ENCODE peak calls at places on chromosomes 12 and 14, in eight cellular contexts. C is tibial nerve, Z is IMR-90, K is body of pancreas, G is testis, J is endothelial cell of umbilical vein, Y is spleen, L is heart left ventricle. W is an unnamed sample. For H3K9me3, the result is how much of the 10 kb centered on the place peaks cover.

GRCh38 chr12:49577589-49578315 is 9.8 kb upstream of the MCRS1 start:
- DNase-seq in Z (no peak), Y (no peak), L (no peak), J (no peak), C (no peak), G (no peak), K (no peak), W (no peak)

GRCh38 chr12:2009623-2010022 is 5.4 kb upstream of the DCP1B start:
- DNase-seq in G (no peak), C (no peak), Y (no peak), J (no peak), K (no peak), Z (no peak), L (no peak), W (no peak)

GRCh38 chr14:69001375-69001774 is 22.3 kb upstream of the ACTN1 start:
- DNase-seq in C (no peak), J (no peak), K (no peak), Z (no peak), G (no peak), L (no peak), Y (no peak), W (no peak)

GRCh38 chr14:90487031-90487430 is 90.2 kb downstream of the CALM1 start:
- DNase-seq in G (no peak), Z (no peak), L (peak), K (peak), C (no peak), Y (peak), J (peak), W (no peak)

GRCh38 chr14:59657769-59658168 is 81.2 kb upstream of the CCDC175 start:
- DNase-seq in Z (no peak), G (no peak), C (no peak), J (no peak), K (no peak), L (no peak), Y (no peak), W (no peak)

GRCh38 chr14:61558271-61558670 is 137.0 kb upstream of the HIF1A start:
- DNase-seq in Z (no peak), K (no peak), L (no peak), Y (no peak), C (no peak), J (peak), G (no peak), W (no peak)

GRCh38 chr12:6434205-6435180 is 10.3 kb upstream of the CD27 start:
- DNase-seq in C (no peak), K (no peak), G (no peak), Y (no peak), Z (no peak), L (no peak), J (no peak), W (peak)

GRCh38 chr12:12441891-12442461 is 85.1 kb downstream of the BORCS5 start:
- DNase-seq in J (no peak), C (no peak), Z (peak), L (no peak), K (no peak), G (no peak), Y (no peak), W (no peak)

GRCh38 chr14:104223101-104223809 is 84.9 kb downstream of the KIF26A start:
- DNase-seq in L (peak), K (peak), Y (peak), Z (no peak), G (peak), J (peak), C (no peak), W (no peak)
- H3K9me3 ChIP-seq in L (under half), K (under half), Y (under half), Z (half or more), G (under half), J (under half), C (under half), W (under half)

DNA sequence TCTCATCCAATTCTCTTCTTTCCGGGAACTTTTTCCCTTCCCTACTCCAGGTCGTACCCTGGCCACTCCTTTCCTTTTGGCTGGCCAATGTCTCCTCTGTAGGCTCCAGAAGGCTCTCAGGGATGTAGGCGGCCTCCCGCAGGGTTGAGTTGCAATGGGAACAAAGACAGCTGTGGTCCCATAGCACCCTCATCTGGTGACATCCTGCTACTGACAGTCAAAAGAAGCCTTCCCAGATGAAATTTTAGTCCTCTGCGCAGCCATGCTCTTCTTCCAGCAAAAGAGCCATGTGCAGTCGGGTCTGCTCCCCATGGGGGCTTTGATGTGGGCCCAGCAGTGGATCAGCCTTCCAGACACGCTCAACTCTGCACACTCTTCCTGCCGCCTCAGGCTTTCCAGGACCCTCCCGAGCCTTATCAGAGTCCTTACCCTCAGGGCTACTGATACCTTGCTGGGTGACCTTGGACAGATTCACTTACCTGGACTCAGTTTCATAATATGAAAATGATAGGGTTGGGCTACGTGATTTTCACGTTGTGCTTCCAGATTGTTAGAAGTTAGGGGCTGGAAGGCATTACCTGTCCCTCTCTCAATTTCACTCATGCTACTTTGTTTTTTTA is 5.5 kb upstream of the CELA1 start:
- DNase-seq in L (no peak), K (peak), G (peak), C (peak), Z (peak), Y (no peak), J (peak), W (no peak)
- TF ChIP-seq POLR2A in L (no peak), K (no peak), G (no peak), C (no peak), Z (no peak), Y (no peak), J (peak), W (no peak)

GRCh38 chr12:34342048-34342447 is 319.8 kb downstream of the ALG10 start:
- DNase-seq in Y (no peak), K (no peak), L (no peak), C (no peak), J (no peak), G (no peak), Z (no peak), W (no peak)

GRCh38 chr12:34343345-34343744 is 321.0 kb downstream of the ALG10 start:
- DNase-seq in K (no peak), Y (no peak), G (no peak), Z (no peak), J (no peak), L (no peak), C (no peak), W (no peak)

GRCh38 chr12:34345801-34346200 is 323.5 kb downstream of the ALG10 start:
- DNase-seq in K (no peak), Y (no peak), C (no peak), G (no peak), L (no peak), Z (no peak), J (no peak), W (no peak)

GRCh38 chr12:34344851-34345522 is 322.7 kb downstream of the ALG10 start:
- DNase-seq in Y (no peak), J (no peak), C (no peak), Z (no peak), G (no peak), K (no peak), L (no peak), W (no peak)

GRCh38 chr12:34343766-34344165 is 321.5 kb downstream of the ALG10 start:
- DNase-seq in Z (no peak), J (no peak), C (no peak), G (no peak), Y (no peak), L (no peak), K (no peak), W (no peak)
- H3K9me3 ChIP-seq in Z (under half), J (under half), C (under half), G (under half), Y (half or more), L (under half), K (under half), W (under half)

DNA sequence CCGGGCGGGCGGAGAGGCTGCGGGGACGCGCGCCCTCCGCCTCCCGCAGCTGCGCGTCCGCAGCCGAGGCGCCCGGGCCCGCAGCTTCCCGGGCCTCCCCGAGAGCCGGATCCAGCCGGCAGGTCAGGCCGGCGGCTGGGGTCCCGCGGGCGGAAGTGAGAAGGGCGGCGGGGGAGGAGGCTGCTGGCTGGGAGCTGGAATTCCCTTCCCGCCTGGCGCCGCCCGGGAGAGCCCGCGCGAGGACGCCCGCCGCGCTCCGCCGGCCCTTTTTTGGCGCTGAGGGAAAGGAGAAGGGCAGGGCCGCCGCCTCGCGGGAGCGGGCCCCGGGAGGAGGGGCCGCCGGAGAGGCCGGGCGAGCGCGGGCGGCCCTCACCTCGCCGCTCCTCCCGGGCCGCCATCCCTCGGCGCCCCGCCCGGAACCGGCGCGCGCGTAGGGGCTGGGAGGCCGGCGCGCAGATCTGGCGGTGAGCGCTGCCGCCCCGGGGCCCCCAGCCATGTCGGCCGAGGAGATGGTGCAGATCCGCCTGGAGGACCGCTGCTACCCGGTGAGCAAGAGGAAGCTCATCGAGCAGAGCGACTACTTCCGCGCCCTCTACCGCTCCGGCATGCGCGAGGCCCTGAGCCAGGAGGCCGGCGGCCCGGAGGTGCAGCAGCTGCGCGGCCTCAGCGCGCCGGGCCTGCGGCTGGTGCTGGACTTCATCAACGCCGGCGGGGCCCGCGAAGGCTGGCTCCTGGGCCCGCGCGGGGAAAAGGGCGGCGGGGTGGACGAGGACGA is at the start of the genes KLHL42 and MANSC4:
- DNase-seq in K (peak), L (peak), G (peak), Y (peak), J (peak), Z (peak), C (peak), W (peak)
- TF ChIP-seq POLR2A in K (peak), L (no peak), G (no peak), Y (no peak), J (peak), Z (no peak), C (peak), W (peak)

GRCh38 chr12:34298971-34299801 is 276.9 kb downstream of the ALG10 start:
- DNase-seq in J (no peak), G (no peak), L (no peak), Y (peak), C (no peak), Z (no peak), K (no peak), W (no peak)

GRCh38 chr12:34298176-34298970 is 276.1 kb downstream of the ALG10 start:
- DNase-seq in G (no peak), L (no peak), J (no peak), C (no peak), K (no peak), Y (peak), Z (no peak), W (peak)

GRCh38 chr12:34301251-34302130 is 279.2 kb downstream of the ALG10 start:
- DNase-seq in Z (no peak), K (no peak), G (no peak), C (no peak), Y (peak), L (no peak), J (no peak), W (peak)

GRCh38 chr12:34300376-34301250 is 278.3 kb downstream of the ALG10 start:
- DNase-seq in L (no peak), C (no peak), G (no peak), Z (no peak), Y (peak), K (no peak), J (no peak), W (peak)

DNA sequence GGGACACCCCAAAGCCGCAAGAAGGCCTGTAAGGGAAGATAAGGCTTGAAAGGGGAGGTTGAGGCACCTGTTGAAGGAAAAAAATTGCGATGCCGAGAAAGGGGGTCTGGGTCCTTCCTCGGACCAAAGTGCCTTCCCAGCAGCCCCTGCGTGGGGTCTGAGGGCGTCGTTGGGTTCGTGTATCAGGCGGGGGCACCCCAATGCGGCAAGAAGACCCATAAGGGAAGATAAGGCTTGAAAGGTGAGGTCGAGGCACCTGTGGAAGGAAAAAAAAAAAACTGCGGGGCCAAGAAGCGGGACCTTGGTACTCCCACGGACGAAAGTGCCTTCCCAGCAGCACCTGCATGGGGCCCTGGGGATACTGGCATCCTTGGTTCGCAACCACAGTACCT is 277.5 kb downstream of the ALG10 start:
- DNase-seq in K (no peak), L (no peak), J (no peak), C (no peak), G (no peak), Z (no peak), Y (peak), W (peak)
- H3K9me3 ChIP-seq in K (under half), L (under half), J (under half), C (under half), G (under half), Z (half or more), Y (half or more), W (under half)

GRCh38 chr12:131799195-131799594 is 29.0 kb upstream of the MMP17 start:
- DNase-seq in C (no peak), L (no peak), K (no peak), G (no peak), Y (no peak), Z (no peak), J (no peak), W (no peak)

GRCh38 chr12:131800594-131801135 is 27.5 kb upstream of the MMP17 start:
- DNase-seq in Y (no peak), K (no peak), J (no peak), Z (no peak), G (no peak), L (no peak), C (no peak), W (no peak)

GRCh38 chr12:131801254-131801866 is 26.8 kb upstream of the MMP17 start:
- DNase-seq in J (no peak), K (no peak), Z (no peak), G (no peak), C (no peak), L (no peak), Y (no peak), W (no peak)

GRCh38 chr12:131797588-131797934 is 30.6 kb upstream of the MMP17 start:
- DNase-seq in Z (no peak), L (no peak), G (no peak), Y (no peak), C (no peak), K (no peak), J (no peak), W (no peak)

DNA sequence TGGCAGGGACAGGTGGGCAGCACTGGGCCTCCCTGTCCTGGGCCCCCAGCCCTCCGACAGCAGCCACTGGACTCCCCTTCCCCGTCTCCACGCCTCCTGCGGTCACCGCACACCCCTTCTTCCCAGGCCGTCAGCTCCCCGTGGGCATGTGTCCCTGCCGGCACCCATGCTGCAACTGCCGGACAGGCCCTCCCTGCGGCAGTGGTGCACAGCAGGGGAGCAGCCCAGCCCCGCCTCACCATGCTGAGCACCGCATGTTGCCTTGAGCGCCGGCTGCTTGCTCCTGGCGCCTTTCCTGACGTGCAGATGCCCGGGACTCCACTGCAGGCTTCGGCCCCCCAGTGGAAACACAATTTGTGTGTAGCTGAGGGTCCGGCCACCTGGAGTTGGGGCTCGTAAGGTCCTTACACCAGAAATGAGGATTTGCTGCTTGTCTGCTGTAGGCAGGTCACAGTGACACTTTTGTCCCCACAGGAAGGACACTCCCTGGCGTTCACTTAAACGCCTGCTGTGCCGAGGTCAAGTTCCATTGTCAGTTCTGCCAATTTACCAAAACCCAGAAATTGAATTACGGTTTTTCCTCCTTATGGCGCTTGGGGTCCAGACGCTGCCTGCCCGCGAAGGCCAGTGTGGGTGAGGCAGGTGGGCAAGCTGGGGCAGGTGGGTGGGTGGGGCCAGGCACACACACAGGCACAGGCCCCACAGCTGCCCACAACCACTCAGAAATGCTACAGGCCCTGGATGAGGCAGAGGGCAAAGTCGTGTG is 28.2 kb upstream of the MMP17 start:
- DNase-seq in J (no peak), C (no peak), L (no peak), K (no peak), G (no peak), Z (no peak), Y (no peak), W (no peak)
- TF ChIP-seq POLR2A in J (no peak), C (no peak), L (no peak), K (no peak), G (no peak), Z (no peak), Y (no peak), W (no peak)

GRCh38 chr12:34384693-34385092 is 362.4 kb downstream of the ALG10 start:
- DNase-seq in C (no peak), K (no peak), J (no peak), Z (no peak), Y (no peak), L (no peak), G (no peak), W (no peak)
- H3K9me3 ChIP-seq in C (under half), K (under half), J (under half), Z (half or more), Y (half or more), L (under half), G (under half), W (under half)

GRCh38 chr12:100573499-100574261 is at the start of gene GAS2L3:
- DNase-seq in G (peak), J (peak), K (peak), C (peak), Y (peak), Z (peak), L (peak), W (peak)
- TF ChIP-seq POLR2A in G (no peak), J (peak), K (peak), C (peak), Y (no peak), Z (peak), L (no peak), W (peak)

W was measured in sigmoid colon.